ENCODE peak calls at places on chromosomes 12 and 14, in five cellular contexts. S is PC-9, H is OCI-LY7, B is SK-N-SH, L is HCT116. K is an unnamed sample. For H3K79me2, the result is how much of the 10 kb centered on the place peaks cover.

GRCh38 chr12:56206373-56207166 is 15.2 kb downstream of the RNF41 start:
- DNase-seq in L (no peak), B (peak), H (peak), S (no peak), K (peak)

GRCh38 chr14:50601405-50601804 is 41.5 kb downstream of the ATL1 start:
- DNase-seq in H (no peak), B (no peak), L (no peak), S (peak), K (no peak)

GRCh38 chr14:51774209-51774608 is 86.2 kb upstream of the GNG2 start:
- DNase-seq in L (no peak), B (no peak), S (no peak), H (no peak), K (no peak)

GRCh38 chr12:27779416-27779815 is 617 bp upstream of the KLHL42 start:
- DNase-seq in H (peak), L (no peak), B (peak), S (no peak), K (peak)

GRCh38 chr12:69555461-69555860 is 29.8 kb upstream of the CCT2 start:
- DNase-seq in L (no peak), S (no peak), B (no peak), H (no peak), K (peak)

GRCh38 chr12:112891093-112892024 is 15.4 kb upstream of the OAS1 start:
- DNase-seq in L (no peak), H (no peak), S (no peak), B (peak), K (peak)

GRCh38 chr14:72745546-72745945 is 148.4 kb downstream of the DPF3 start:
- DNase-seq in L (no peak), H (no peak), S (no peak), B (no peak), K (peak)

GRCh38 chr14:101600336-101600890 is 39.1 kb downstream of the DIO3 start:
- DNase-seq in L (no peak), B (peak), S (no peak), H (no peak), K (peak)

GRCh38 chr14:72751276-72752033 is 142.4 kb downstream of the DPF3 start:
- DNase-seq in L (no peak), B (no peak), S (no peak), H (no peak), K (no peak)

GRCh38 chr12:11630046-11630706 is 19.3 kb upstream of the ETV6 start:
- DNase-seq in H (no peak), S (no peak), B (peak), L (no peak), K (no peak)

GRCh38 chr14:51056431-51056830 is 38.5 kb downstream of the TRIM9 start:
- DNase-seq in L (no peak), B (peak), H (no peak), S (no peak), K (peak)

GRCh38 chr12:125882141-125882540 is 816.9 kb downstream of the AACS start:
- DNase-seq in B (no peak), S (no peak), H (no peak), L (no peak), K (no peak)

GRCh38 chr12:93762059-93762719 is 85.0 kb downstream of the CRADD start:
- DNase-seq in L (no peak), B (no peak), S (no peak), H (no peak), K (peak)

GRCh38 chr14:50003213-50004021 is 110.5 kb downstream of the ARF6 start:
- DNase-seq in L (peak), B (peak), H (peak), S (peak), K (peak)

GRCh38 chr12:11741434-11742092 is 92.1 kb downstream of the ETV6 start:
- DNase-seq in S (peak), H (no peak), L (no peak), B (no peak), K (no peak)

GRCh38 chr14:89509891-89510290 is 92.9 kb upstream of the FOXN3 start:
- DNase-seq in H (no peak), S (no peak), B (no peak), L (no peak), K (peak)

GRCh38 chr14:27164139-27164538 is 566.3 kb upstream of the NOVA1 start:
- DNase-seq in S (no peak), H (no peak), B (no peak), L (no peak), K (no peak)

GRCh38 chr14:58297412-58297761 is 968 bp upstream of the ARID4A start:
- DNase-seq in S (peak), H (no peak), B (no peak), L (no peak), K (no peak)

GRCh38 chr12:79934309-79935020 is 432 bp downstream of the PPP1R12A start:
- DNase-seq in S (no peak), H (peak), L (no peak), B (peak), K (no peak)

GRCh38 chr14:58829594-58829993 is 191.8 kb downstream of the DACT1 start:
- DNase-seq in H (no peak), L (no peak), B (no peak), S (no peak), K (no peak)

GRCh38 chr14:103548463-103549351 is 13.8 kb downstream of the BAG5 start:
- DNase-seq in H (no peak), L (no peak), S (no peak), B (peak), K (peak)

GRCh38 chr14:68335312-68335711 is 457.6 kb downstream of the ZFP36L1 start:
- DNase-seq in B (no peak), L (no peak), H (no peak), S (no peak), K (no peak)

GRCh38 chr14:51079085-51079484 is 15.8 kb downstream of the TRIM9 start:
- DNase-seq in H (no peak), S (no peak), B (no peak), L (no peak), K (no peak)

DNA sequence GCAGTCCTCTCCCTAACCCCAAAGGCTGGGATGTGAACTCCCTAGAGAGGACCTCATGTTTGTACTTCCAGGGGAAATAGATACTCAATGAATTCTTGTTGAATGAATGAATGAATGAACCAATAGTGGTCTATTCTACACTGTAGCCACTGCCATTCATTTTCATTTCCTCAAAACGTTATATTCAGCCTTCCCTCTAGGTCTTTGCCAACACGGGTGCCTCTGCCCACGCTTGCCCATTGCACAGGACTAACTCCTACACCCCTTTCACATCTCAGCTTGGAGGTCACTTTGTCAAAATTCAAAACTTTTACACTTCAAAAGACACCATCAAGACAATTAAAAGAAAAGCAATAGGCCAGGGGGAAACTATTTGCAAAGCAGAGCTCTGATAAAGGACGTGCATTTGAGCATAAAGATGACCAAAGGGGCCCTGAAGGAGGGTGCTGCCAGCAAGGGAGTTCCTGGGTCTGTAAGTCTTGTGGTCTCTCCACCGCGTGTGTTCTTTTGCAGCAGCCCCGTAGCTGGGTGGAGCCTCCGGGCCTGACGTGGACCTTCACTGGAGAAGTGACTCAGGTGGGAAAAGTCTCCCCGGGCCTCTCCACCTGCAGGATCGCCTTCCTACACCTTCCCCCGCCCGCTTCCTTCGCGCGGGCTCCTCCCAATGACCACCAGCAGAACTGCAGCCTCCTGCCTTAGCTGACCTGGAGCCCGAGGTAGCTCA is 31.5 kb downstream of the TMEM63C start:
- DNase-seq in L (peak), B (peak), H (peak), S (peak), K (no peak)
- TF ChIP-seq CTCF in L (peak), B (peak), H (peak), S (peak), K (peak)

DNA sequence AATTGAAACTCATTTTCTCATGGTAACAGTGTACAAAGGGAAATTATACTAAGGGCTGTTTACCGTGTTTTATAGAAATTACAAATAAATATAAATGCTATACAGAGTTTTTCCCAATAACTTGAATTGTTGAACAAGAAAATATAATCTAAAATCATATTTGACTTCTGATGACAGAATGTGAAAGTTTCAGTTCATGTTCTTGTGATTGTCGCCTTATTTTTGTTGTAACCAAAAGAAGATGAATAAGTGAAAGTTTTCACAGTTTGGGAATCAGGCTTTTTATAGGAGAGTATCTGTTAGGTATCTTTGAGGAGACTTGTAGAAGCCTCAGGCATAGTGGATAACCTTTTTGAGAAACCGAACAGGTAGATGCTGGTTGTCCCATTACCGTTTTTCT is 28.1 kb downstream of the ANO6 start:
- DNase-seq in L (no peak), B (no peak), H (no peak), S (no peak), K (no peak)
- H3K79me2 ChIP-seq in L (half or more), B (half or more), H (under half), S (half or more), K (half or more)

GRCh38 chr12:47442310-47442709 is 263.5 kb downstream of the RPAP3 start:
- DNase-seq in S (no peak), H (no peak), B (no peak), L (no peak), K (no peak)
- H2AFZ ChIP-seq in S (no peak), H (no peak), B (no peak), L (no peak), K (no peak)

DNA sequence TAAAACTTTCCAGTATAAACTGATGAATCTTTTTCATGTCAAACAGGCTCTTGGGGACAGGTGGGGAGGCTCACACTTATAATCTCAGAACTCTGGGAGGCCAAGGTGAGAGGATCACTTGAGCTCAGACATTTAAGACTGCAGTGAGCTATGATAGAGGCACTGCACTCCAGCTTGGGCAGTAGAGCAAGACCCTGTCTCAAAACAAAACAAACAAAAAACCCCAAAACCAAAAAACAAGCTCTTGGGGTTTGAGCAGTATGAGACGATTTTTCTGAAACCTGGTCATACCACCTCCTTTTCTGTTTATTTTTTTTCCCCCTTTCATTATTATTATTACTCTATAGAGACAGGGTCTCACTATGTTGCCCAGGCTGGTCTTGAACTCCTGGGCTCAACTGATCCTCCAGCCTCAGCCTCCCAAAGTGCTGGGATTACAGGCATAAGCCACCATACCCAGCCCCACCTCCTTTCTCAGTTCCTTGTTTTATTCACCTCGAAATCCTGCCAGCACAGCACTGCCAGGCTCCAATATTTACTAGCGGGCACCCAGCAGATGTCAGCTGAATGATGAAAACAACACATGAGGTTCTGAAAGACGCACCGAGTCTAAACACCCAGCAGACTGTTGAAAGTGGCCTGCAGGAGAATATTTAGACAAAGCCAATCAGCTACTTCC is 19.5 kb upstream of the CDK17 start:
- DNase-seq in H (no peak), B (no peak), L (no peak), S (no peak), K (no peak)
- TF ChIP-seq CTCF in H (no peak), B (no peak), L (no peak), S (no peak), K (no peak)

GRCh38 chr12:88150063-88150462 is 8.0 kb downstream of the TMTC3 start:
- DNase-seq in H (no peak), L (no peak), B (no peak), S (no peak), K (no peak)
- H3K79me2 ChIP-seq in H (under half), L (half or more), B (half or more), S (under half), K (under half)

DNA sequence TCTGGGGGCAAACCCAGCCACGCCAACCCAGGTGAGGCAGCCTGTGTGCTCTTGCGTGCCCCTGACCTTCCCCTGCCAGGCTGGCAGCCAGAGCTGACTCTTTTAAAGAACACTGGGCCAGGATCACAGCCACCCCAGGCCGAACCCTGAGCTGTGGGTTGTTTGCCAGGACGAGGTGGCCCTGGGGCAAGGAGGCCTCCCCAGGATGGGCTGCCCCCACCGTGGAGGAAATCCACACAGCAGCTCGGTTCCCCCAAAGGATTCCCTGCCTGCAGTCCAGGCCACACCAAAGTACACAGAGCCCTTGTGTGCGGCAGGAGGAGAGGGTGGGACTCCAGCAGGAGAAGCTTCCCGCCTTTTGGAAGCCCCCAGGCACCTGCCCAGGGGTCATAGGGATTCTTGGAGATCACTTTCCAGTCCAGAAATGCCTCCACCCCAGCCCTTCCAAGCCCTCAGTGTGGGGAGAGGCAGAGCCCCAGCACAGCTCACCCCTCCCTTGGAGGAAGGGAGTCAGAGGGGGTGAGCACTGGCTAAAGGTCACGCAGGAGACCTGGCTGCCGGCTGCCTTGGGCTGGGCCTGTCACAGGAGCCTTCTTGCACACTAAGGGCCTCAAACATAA is 115.6 kb downstream of the CALM1 start:
- DNase-seq in B (no peak), L (no peak), S (no peak), H (no peak), K (peak)
- H2AFZ ChIP-seq in B (no peak), L (no peak), S (no peak), H (no peak), K (no peak)

GRCh38 chr12:72267974-72268373 is 4.2 kb upstream of the TRHDE start:
- DNase-seq in L (no peak), B (no peak), S (no peak), H (peak), K (no peak)

GRCh38 chr12:72269491-72269890 is 2.7 kb upstream of the TRHDE start:
- DNase-seq in H (no peak), B (no peak), S (no peak), L (no peak), K (no peak)

GRCh38 chr12:72268386-72268785 is 3.8 kb upstream of the TRHDE start:
- DNase-seq in L (no peak), B (no peak), H (no peak), S (no peak), K (no peak)

GRCh38 chr12:72261885-72262284 is 10.3 kb upstream of the TRHDE start:
- DNase-seq in S (no peak), B (no peak), H (no peak), L (no peak), K (no peak)

GRCh38 chr12:72264548-72265175 is 7.5 kb upstream of the TRHDE start:
- DNase-seq in B (peak), S (no peak), H (peak), L (no peak), K (no peak)
- TF ChIP-seq CTCF in B (peak), S (peak), H (peak), L (peak), K (peak)